ENCODE peak calls at places on chromosomes 1 and 21, in eight cellular contexts. P is left colon; Y is M059J; S is activated naive CD8-positive, alpha-beta T cell treated with anti-CD3 and anti-CD28 coated beads, Interleukin-2, amount 50 U/mL, for 24 hours; R is kidney; C is stimulated activated CD8-positive, alpha-beta memory T cell treated with anti-CD3 and anti-CD28 coated beads, Interleukin-7, amount 100 ng/mL, for 1 hour; N is activated CD4-positive, alpha-beta T cell treated with anti-CD3 and anti-CD28 coated beads, Interleukin-2, amount 10 ng/mL, durations not matched to agents 7 days and 5 days; Q is lung. K is an unnamed sample.

GRCh38 chr1:67525053-67525760 is 95.0 kb upstream of the SERBP1 start:
- DNase-seq in P (no peak), Y (no peak), S (no peak), R (no peak), C (no peak), N (no peak), Q (no peak), K (no peak)

GRCh38 chr1:5519366-5520135 is 472.7 kb downstream of the NPHP4 start:
- DNase-seq in P (no peak), Y (no peak), S (no peak), R (no peak), C (no peak), N (no peak), Q (no peak), K (no peak)

GRCh38 chr1:175887981-175888428 is 144.6 kb upstream of the TNR start:
- DNase-seq in P (peak; percentile 34), Y (peak; percentile 45), S (peak; percentile 36), R (no peak), C (no peak), N (peak; percentile 11), Q (peak; percentile 39), K (peak; percentile 30)

GRCh38 chr21:46317710-46318463 is 5.8 kb downstream of the C21orf58 start:
- DNase-seq in P (peak; percentile 73), Y (peak; percentile 58), S (no peak), R (no peak), C (no peak), N (no peak), Q (peak; percentile 43), K (no peak)

GRCh38 chr1:20187103-20187812 is 940 bp upstream of the PLA2G2C start:
- DNase-seq in P (peak; percentile 85), Y (peak; percentile 14), S (peak; percentile 48), R (no peak), C (no peak), N (peak; percentile 26), Q (peak; percentile 54), K (peak; percentile 78)

GRCh38 chr1:95407864-95408291 is 173.9 kb downstream of the RWDD3 start:
- DNase-seq in P (no peak), Y (no peak), S (no peak), R (no peak), C (no peak), N (no peak), Q (no peak), K (no peak)

GRCh38 chr1:31830065-31830464 is 14.2 kb upstream of the SPOCD1 start:
- DNase-seq in P (no peak), Y (no peak), S (no peak), R (no peak), C (no peak), N (no peak), Q (no peak), K (no peak)

GRCh38 chr1:23403038-23403336 is 21.6 kb downstream of the TCEA3 start:
- DNase-seq in P (no peak), Y (peak; percentile 94), S (no peak), R (no peak), C (no peak), N (no peak), Q (no peak), K (peak; percentile 31)

GRCh38 chr1:63817152-63817667 is 43.4 kb downstream of the ROR1 start:
- DNase-seq in P (no peak), Y (peak; percentile 59), S (no peak), R (no peak), C (no peak), N (no peak), Q (no peak), K (peak; percentile 39)

GRCh38 chr21:37568916-37569315 is 202.3 kb downstream of the DYRK1A start:
- DNase-seq in P (no peak), Y (no peak), S (no peak), R (no peak), C (no peak), N (no peak), Q (no peak), K (no peak)

GRCh38 chr1:68285046-68285445 is 52.7 kb upstream of the WLS start:
- DNase-seq in P (no peak), Y (no peak), S (no peak), R (no peak), C (no peak), N (no peak), Q (no peak), K (no peak)

GRCh38 chr1:43152866-43153265 is 19.2 kb downstream of the EBNA1BP2 start:
- DNase-seq in P (no peak), Y (no peak), S (no peak), R (no peak), C (no peak), N (no peak), Q (no peak), K (no peak)

GRCh38 chr1:208052135-208052534 is 141.2 kb upstream of the CD34 start:
- DNase-seq in P (no peak), Y (no peak), S (no peak), R (no peak), C (no peak), N (no peak), Q (no peak), K (no peak)

GRCh38 chr1:47593001-47593568 is 155.2 kb downstream of the FOXD2 start:
- DNase-seq in P (no peak), Y (no peak), S (no peak), R (no peak), C (no peak), N (no peak), Q (peak; percentile 21), K (no peak)

GRCh38 chr1:16383917-16384316 is 16.9 kb downstream of the SZRD1 start:
- DNase-seq in P (no peak), Y (peak; percentile 34), S (no peak), R (no peak), C (no peak), N (no peak), Q (no peak), K (no peak)

GRCh38 chr1:188822248-188822647 is 1655.4 kb downstream of the BRINP3 start:
- DNase-seq in P (no peak), Y (peak; percentile 10), S (no peak), R (no peak), C (no peak), N (no peak), Q (no peak), K (no peak)

GRCh38 chr1:100482167-100482566 is 55.8 kb upstream of the GPR88 start:
- DNase-seq in P (no peak), Y (no peak), S (no peak), R (no peak), C (no peak), N (no peak), Q (no peak), K (no peak)

GRCh38 chr1:106678661-106679060 is 377.8 kb upstream of the PRMT6 start:
- DNase-seq in P (no peak), Y (no peak), S (no peak), R (no peak), C (no peak), N (no peak), Q (no peak), K (no peak)

GRCh38 chr1:226060976-226061792 is 1.3 kb upstream of the H3-3A start:
- DNase-seq in P (no peak), Y (no peak), S (no peak), R (no peak), C (no peak), N (no peak), Q (no peak), K (no peak)

GRCh38 chr1:107935396-107936064 is 29.4 kb downstream of the VAV3 start:
- DNase-seq in P (no peak), Y (no peak), S (peak; percentile 43), R (no peak), C (no peak), N (peak; percentile 27), Q (no peak), K (no peak)

GRCh38 chr1:18668750-18669404 is 38.2 kb downstream of the PAX7 start:
- DNase-seq in P (peak; percentile 72), Y (no peak), S (no peak), R (no peak), C (no peak), N (no peak), Q (peak; percentile 57), K (peak; percentile 59)

K was measured in stomach.